ENCODE peak calls at places on chromosomes 6 and 20, in five cellular contexts. S, T, Y, B and M are unnamed samples.

GRCh38 chr20:24583169-24583792 is 113.9 kb downstream of the SYNDIG1 start:
- DNase-seq in S (no peak), T (no peak), Y (no peak), B (no peak), M (no peak)

GRCh38 chr20:52457826-52458225 is 266.2 kb upstream of the ZFP64 start:
- DNase-seq in S (no peak), T (no peak), Y (no peak), B (no peak), M (no peak)

GRCh38 chr6:149328083-149328482 is 10.6 kb downstream of the TAB2 start:
- DNase-seq in S (no peak), T (no peak), Y (no peak), B (no peak), M (no peak)

GRCh38 chr20:32842688-32843524 is 15.8 kb upstream of the EFCAB8 start:
- DNase-seq in S (no peak), T (no peak), Y (no peak), B (no peak), M (no peak)

GRCh38 chr20:8255945-8256632 is 124.0 kb downstream of the PLCB1 start:
- DNase-seq in S (no peak), T (no peak), Y (no peak), B (no peak), M (no peak)

GRCh38 chr6:145603424-145603833 is 131.9 kb downstream of the EPM2A start:
- DNase-seq in S (no peak), T (no peak), Y (no peak), B (no peak), M (no peak)

GRCh38 chr6:165985926-165986646 is 181.6 kb downstream of the TBXT start:
- DNase-seq in S (no peak), T (no peak), Y (no peak), B (no peak), M (no peak)

GRCh38 chr6:43192911-43193310 is 10.9 kb downstream of the CUL9 start:
- DNase-seq in S (no peak), T (no peak), Y (no peak), B (no peak), M (no peak)

GRCh38 chr6:30311101-30311500 is 15.6 kb upstream of the TRIM39 start:
- DNase-seq in S (no peak), T (no peak), Y (no peak), B (no peak), M (no peak)

GRCh38 chr6:90319044-90319443 is 22.4 kb upstream of the BACH2 start:
- DNase-seq in S (no peak), T (no peak), Y (peak; percentile 26), B (no peak), M (no peak)

GRCh38 chr6:138311268-138311667 is 66.4 kb upstream of the SMIM28 start:
- DNase-seq in S (no peak), T (no peak), Y (no peak), B (no peak), M (no peak)

GRCh38 chr6:99434702-99435530 is 9.8 kb upstream of the PNISR start:
- DNase-seq in S (peak; percentile 25), T (no peak), Y (peak; percentile 27), B (no peak), M (peak; percentile 16)

GRCh38 chr6:36911946-36912555 is 26.3 kb downstream of the C6orf89 start:
- DNase-seq in S (peak; percentile 9), T (no peak), Y (no peak), B (no peak), M (no peak)

GRCh38 chr20:35556871-35557270 is 15.0 kb downstream of the ERGIC3 start:
- DNase-seq in S (no peak), T (no peak), Y (no peak), B (no peak), M (no peak)

GRCh38 chr6:149095842-149096241 is 221.7 kb upstream of the TAB2 start:
- DNase-seq in S (no peak), T (no peak), Y (no peak), B (no peak), M (no peak)

GRCh38 chr20:56995635-56996075 is 270.8 kb downstream of the BMP7 start:
- DNase-seq in S (no peak), T (no peak), Y (no peak), B (no peak), M (no peak)

GRCh38 chr20:63830821-63831593 is at the start of gene ZBTB46:
- DNase-seq in S (no peak), T (no peak), Y (peak; percentile 43), B (no peak), M (no peak)

GRCh38 chr20:35742741-35743523 is 872 bp upstream of the RBM39 start:
- DNase-seq in S (peak; percentile 56), T (no peak), Y (peak; percentile 30), B (no peak), M (no peak)

GRCh38 chr20:20561172-20561571 is 151.3 kb downstream of the RALGAPA2 start:
- DNase-seq in S (no peak), T (no peak), Y (no peak), B (no peak), M (no peak)

GRCh38 chr6:122651604-122652003 is 41.4 kb downstream of the PKIB start:
- DNase-seq in S (no peak), T (no peak), Y (no peak), B (peak; percentile 29), M (peak; percentile 34)

GRCh38 chr6:113821445-113821844 is 35.7 kb upstream of the MARCKS start:
- DNase-seq in S (no peak), T (no peak), Y (no peak), B (no peak), M (no peak)

GRCh38 chr6:95515975-95516374 is 61.4 kb upstream of the MANEA start:
- DNase-seq in S (no peak), T (no peak), Y (no peak), B (no peak), M (no peak)

GRCh38 chr6:71886184-71887005 is at the start of gene RIMS1:
- DNase-seq in S (no peak), T (no peak), Y (peak; percentile 26), B (peak; percentile 3), M (no peak)

GRCh38 chr6:166691199-166691598 is 64.1 kb upstream of the RPS6KA2 start:
- DNase-seq in S (no peak), T (no peak), Y (peak; percentile 53), B (peak; percentile 14), M (peak; percentile 19)

GRCh38 chr6:43246301-43247114 is 3.2 kb downstream of the TTBK1 start:
- DNase-seq in S (no peak), T (no peak), Y (no peak), B (no peak), M (no peak)

GRCh38 chr6:151288711-151289398 is 49.1 kb downstream of the AKAP12 start:
- DNase-seq in S (no peak), T (no peak), Y (no peak), B (no peak), M (no peak)

GRCh38 chr6:136598048-136598447 is 47.8 kb upstream of the MAP7 start:
- DNase-seq in S (no peak), T (no peak), Y (no peak), B (no peak), M (no peak)

GRCh38 chr20:63082308-63082938 is 75.7 kb upstream of the BHLHE23 start:
- DNase-seq in S (peak; percentile 22), T (peak; percentile 6), Y (peak; percentile 15), B (peak; percentile 23), M (no peak)

GRCh38 chr20:46040902-46041535 is 12.0 kb downstream of the SLC12A5 start:
- DNase-seq in S (peak; percentile 31), T (no peak), Y (peak; percentile 38), B (no peak), M (peak; percentile 20)

GRCh38 chr6:33851959-33852358 is 48.2 kb upstream of the MLN start:
- DNase-seq in S (no peak), T (peak; percentile 7), Y (peak; percentile 20), B (no peak), M (no peak)

GRCh38 chr6:10030942-10031537 is 383.8 kb downstream of the TFAP2A start:
- DNase-seq in S (no peak), T (no peak), Y (peak; percentile 33), B (no peak), M (no peak)

GRCh38 chr6:107128175-107128574 is 12.9 kb upstream of the BEND3 start:
- DNase-seq in S (no peak), T (no peak), Y (peak; percentile 38), B (peak; percentile 27), M (no peak)

GRCh38 chr20:58268936-58269619 is 40.4 kb upstream of the RAB22A start:
- DNase-seq in S (no peak), T (no peak), Y (no peak), B (peak; percentile 21), M (no peak)

GRCh38 chr6:125104425-125104824 is 49.1 kb upstream of the TPD52L1 start:
- DNase-seq in S (no peak), T (peak; percentile 70), Y (peak; percentile 51), B (peak; percentile 46), M (peak; percentile 68)

GRCh38 chr6:12546659-12546987 is 169.9 kb upstream of the PHACTR1 start:
- DNase-seq in S (no peak), T (no peak), Y (no peak), B (no peak), M (no peak)

GRCh38 chr6:154555075-154555677 is 44.7 kb upstream of the CNKSR3 start:
- DNase-seq in S (no peak), T (no peak), Y (peak; percentile 90), B (no peak), M (peak; percentile 13)